ENCODE peak calls at places on chromosomes 7 and 10, in six cellular contexts. H is OCI-LY7, W is astrocyte of the spinal cord, Z is neural crest cell, F is progenitor cell of endocrine pancreas, R is AG09319. Q is an unnamed sample.

GRCh38 chr10:48684792-48685651 is at the start of gene WDFY4:
- DNase-seq in R (no peak), F (no peak), H (peak), Z (no peak), W (no peak), Q (no peak)

GRCh38 chr10:17212802-17213204 is 11.3 kb upstream of the TRDMT1 start:
- DNase-seq in R (no peak), F (no peak), W (no peak), H (no peak), Z (no peak), Q (no peak)

GRCh38 chr7:81284576-81284975 is 365.7 kb upstream of the SEMA3C start:
- DNase-seq in Z (no peak), W (peak), H (no peak), R (no peak), F (no peak), Q (no peak)

GRCh38 chr10:60238408-60239100 is 151.1 kb downstream of the ANK3 start:
- DNase-seq in H (peak), F (no peak), Z (no peak), W (peak), R (peak), Q (no peak)

GRCh38 chr10:58063854-58064480 is 203.7 kb downstream of the IPMK start:
- DNase-seq in Z (no peak), H (no peak), W (no peak), R (no peak), F (no peak), Q (no peak)

GRCh38 chr10:116055252-116055918 is 217.6 kb downstream of the GFRA1 start:
- DNase-seq in H (no peak), R (no peak), Z (no peak), F (no peak), W (no peak), Q (no peak)

GRCh38 chr10:117830832-117831231 is 215.9 kb downstream of the RAB11FIP2 start:
- DNase-seq in Z (no peak), R (no peak), H (no peak), W (no peak), F (no peak), Q (no peak)

GRCh38 chr10:102422586-102423129 is 2.0 kb downstream of the FBXL15 start:
- DNase-seq in R (peak), W (peak), Z (peak), F (peak), H (peak), Q (no peak)

GRCh38 chr10:25522946-25523608 is 348.3 kb downstream of the GPR158 start:
- DNase-seq in R (no peak), H (no peak), F (no peak), Z (no peak), W (peak), Q (no peak)

GRCh38 chr7:47638679-47639306 is 56.9 kb upstream of the TNS3 start:
- DNase-seq in H (no peak), R (no peak), W (peak), Z (no peak), F (no peak), Q (no peak)

GRCh38 chr10:66752714-66753113 is 173.1 kb upstream of the LRRTM3 start:
- DNase-seq in F (no peak), W (peak), H (no peak), R (no peak), Z (no peak), Q (no peak)

GRCh38 chr10:66746246-66746645 is 179.6 kb upstream of the LRRTM3 start:
- DNase-seq in W (no peak), R (no peak), H (no peak), F (no peak), Z (no peak), Q (no peak)

GRCh38 chr10:66746711-66747110 is 179.1 kb upstream of the LRRTM3 start:
- DNase-seq in W (no peak), H (no peak), Z (no peak), F (no peak), R (no peak), Q (no peak)

GRCh38 chr10:66747451-66747850 is 178.4 kb upstream of the LRRTM3 start:
- DNase-seq in Z (no peak), H (no peak), W (peak), R (no peak), F (no peak), Q (no peak)

GRCh38 chr10:66748217-66748616 is 177.6 kb upstream of the LRRTM3 start:
- DNase-seq in Z (no peak), W (no peak), F (no peak), H (no peak), R (no peak), Q (no peak)
- TF ChIP-seq CTCF in Z (no peak), W (no peak), F (no peak), H (no peak), R (no peak), Q (no peak)

DNA sequence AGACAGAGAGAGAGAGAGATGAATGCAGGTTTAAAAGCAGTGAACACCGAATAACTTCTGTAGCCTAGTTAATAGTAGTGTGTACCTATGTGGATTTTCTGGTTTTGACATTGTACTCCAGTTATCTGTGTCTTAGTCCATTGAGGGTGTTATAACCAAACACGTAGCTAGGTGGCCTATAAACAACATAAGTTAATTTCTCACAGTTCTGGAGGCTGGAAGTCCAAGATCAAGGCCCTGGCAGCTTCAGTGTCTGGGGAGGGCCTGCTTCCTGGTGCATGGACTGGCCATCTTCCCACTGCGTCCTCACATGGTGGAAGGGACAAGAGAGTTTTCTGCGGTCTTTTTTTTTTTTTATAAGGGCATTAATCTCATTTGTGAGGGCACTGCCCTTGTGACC is 23.5 kb downstream of the AOC1 start:
- DNase-seq in W (no peak), H (peak), Z (no peak), R (no peak), F (no peak), Q (no peak)
- TF ChIP-seq CTCF in W (no peak), H (peak), Z (peak), R (no peak), F (no peak), Q (no peak)

DNA sequence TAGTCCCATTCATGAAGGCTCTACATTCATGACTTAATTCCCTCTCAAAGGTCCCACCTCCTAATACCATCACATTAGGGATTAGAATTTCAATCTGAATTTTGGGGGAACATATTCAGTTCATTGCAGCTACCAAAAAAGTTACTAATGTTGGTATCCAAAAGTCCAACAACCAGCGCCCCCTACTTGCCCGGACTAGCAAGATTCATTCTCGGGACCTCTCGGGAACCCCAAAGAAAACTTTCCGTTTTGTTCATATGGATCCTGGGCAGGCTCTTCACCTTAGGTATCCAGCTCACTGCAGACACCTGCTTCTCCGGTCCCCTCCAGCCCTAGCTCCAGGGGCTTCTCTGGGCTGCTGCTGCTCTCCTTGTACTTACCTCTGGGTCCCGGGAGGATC is 8.9 kb upstream of the GRK5 start:
- DNase-seq in H (peak), R (no peak), Z (no peak), W (no peak), F (no peak), Q (no peak)
- TF ChIP-seq CTCF in H (peak), R (peak), Z (peak), W (peak), F (peak), Q (peak)

GRCh38 chr10:123236122-123236521 is 81.9 kb downstream of the BUB3 start:
- DNase-seq in F (no peak), H (no peak), Z (no peak), W (no peak), R (no peak), Q (no peak)
- TF ChIP-seq CTCF in F (no peak), H (peak), Z (peak), W (no peak), R (no peak), Q (no peak)

DNA sequence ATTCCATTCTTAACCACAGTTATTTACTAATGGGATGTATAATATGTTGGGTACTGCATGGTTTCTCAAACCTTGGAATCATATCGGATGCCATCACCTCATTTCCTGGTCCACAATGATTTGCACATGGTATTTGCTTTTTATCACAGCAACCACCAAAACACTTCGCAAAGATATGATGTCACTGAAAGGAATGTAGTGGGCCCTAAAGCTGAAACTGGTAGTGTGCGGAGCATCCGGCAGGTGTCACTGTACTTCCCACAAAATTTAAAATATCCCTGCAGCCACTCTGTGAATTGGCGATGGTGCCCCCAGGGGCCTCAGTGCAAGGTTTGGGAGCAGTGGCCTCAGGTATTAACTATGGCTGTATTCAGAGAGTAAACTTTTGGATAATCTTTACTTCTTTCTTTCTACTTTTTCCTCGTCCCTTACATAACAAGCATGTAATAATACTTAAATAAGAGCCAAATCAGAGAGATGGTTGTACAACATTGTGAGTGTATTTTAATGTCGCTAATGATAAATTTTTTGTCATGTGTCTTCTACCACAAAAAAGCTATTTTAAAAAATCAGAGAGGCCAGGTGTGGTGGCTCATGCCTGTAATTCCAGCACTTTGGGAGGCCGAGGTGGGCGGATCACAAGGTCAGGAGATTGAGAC is 66.2 kb downstream of the FAM241B start:
- DNase-seq in W (peak), H (no peak), R (peak), F (no peak), Z (peak), Q (no peak)
- TF ChIP-seq CTCF in W (peak), H (no peak), R (peak), F (peak), Z (peak), Q (peak)

GRCh38 chr7:114663502-114663901 is 248.9 kb downstream of the FOXP2 start:
- DNase-seq in W (peak), F (no peak), H (peak), Z (no peak), R (no peak), Q (no peak)

GRCh38 chr7:114660007-114660406 is 245.4 kb downstream of the FOXP2 start:
- DNase-seq in R (no peak), Z (no peak), W (no peak), F (no peak), H (no peak), Q (no peak)

GRCh38 chr7:114659409-114659808 is 244.8 kb downstream of the FOXP2 start:
- DNase-seq in W (no peak), H (no peak), R (no peak), F (no peak), Z (no peak), Q (no peak)

GRCh38 chr7:114658188-114658587 is 243.6 kb downstream of the FOXP2 start:
- DNase-seq in H (no peak), Z (no peak), R (no peak), F (no peak), W (no peak), Q (no peak)

DNA sequence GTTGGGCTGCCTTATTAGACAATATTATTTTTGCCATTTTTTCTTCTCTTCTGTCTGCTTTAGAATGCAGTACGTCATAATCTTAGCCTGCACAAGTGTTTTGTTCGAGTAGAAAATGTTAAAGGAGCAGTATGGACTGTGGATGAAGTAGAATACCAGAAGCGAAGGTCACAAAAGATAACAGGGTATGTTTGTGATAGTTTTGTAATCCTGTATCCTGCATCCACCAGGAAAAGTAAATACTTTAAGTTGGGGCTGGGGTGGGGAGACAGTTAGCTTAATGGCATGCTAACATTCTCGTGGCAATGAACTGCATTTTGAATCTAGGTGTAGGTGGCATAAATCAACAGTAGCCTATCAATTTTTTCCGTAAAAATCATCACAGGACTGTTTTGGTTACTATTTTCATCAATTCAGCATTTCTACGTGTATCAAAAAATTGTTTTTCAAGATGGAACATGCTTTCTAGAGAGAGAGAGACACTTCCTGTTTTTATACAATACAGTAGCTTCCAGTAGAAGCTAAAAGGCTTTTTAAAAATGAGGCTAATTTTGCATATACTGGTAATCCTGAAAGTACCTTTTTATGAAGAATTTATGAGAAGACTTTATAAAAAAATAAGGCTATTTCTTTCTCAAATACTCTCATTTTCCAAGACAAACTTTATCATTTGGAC is 247.5 kb downstream of the FOXP2 start:
- DNase-seq in F (no peak), W (no peak), R (no peak), H (no peak), Z (no peak), Q (no peak)
- TF ChIP-seq CTCF in F (no peak), W (no peak), R (no peak), H (no peak), Z (no peak), Q (no peak)

GRCh38 chr10:124180044-124180745 is 86.8 kb upstream of the CHST15 start:
- DNase-seq in R (no peak), F (no peak), Z (no peak), W (no peak), H (no peak), Q (no peak)
- TF ChIP-seq CTCF in R (no peak), F (no peak), Z (no peak), W (no peak), H (no peak), Q (no peak)

Q was measured in CD8-positive, alpha-beta T cell.